ENCODE peak calls at places on chromosome 1, in ten cellular contexts. H, W, I, S, T, P, L, M, D and N are unnamed samples.

GRCh38 chr1:245771521-245772281 is 616.9 kb downstream of the KIF26B start:
- DNase-seq in S (no peak), W (peak; percentile 95), I (no peak), D (no peak), T (peak; percentile 40), M (peak; percentile 82), H (no peak), P (peak; percentile 88), L (peak; percentile 91), N (no peak)

GRCh38 chr1:178098262-178098661 is 4.4 kb downstream of the RASAL2 start:
- DNase-seq in I (no peak), P (peak; percentile 21), T (no peak), L (peak; percentile 25), S (no peak), D (no peak), H (no peak), M (no peak), W (peak; percentile 23), N (no peak)

GRCh38 chr1:10819198-10819901 is 22.9 kb upstream of the CASZ1 start:
- DNase-seq in T (no peak), S (no peak), H (no peak), D (no peak), L (no peak), W (no peak), M (no peak), I (no peak), P (no peak), N (no peak)

GRCh38 chr1:217253985-217254384 is 376.9 kb downstream of the GPATCH2 start:
- DNase-seq in D (no peak), I (no peak), S (no peak), H (no peak), T (no peak), M (no peak), P (no peak), L (no peak), W (no peak), N (no peak)

GRCh38 chr1:27402349-27402754 is 9.9 kb downstream of the GPR3 start:
- DNase-seq in M (no peak), L (peak; percentile 55), S (peak; percentile 89), D (peak; percentile 87), T (peak; percentile 79), W (peak; percentile 66), P (no peak), H (no peak), I (no peak), N (no peak)

GRCh38 chr1:68478662-68479061 is 18.2 kb downstream of the DEPDC1 start:
- DNase-seq in W (no peak), M (no peak), I (no peak), H (no peak), D (no peak), P (no peak), T (no peak), L (no peak), S (no peak), N (no peak)

GRCh38 chr1:167173516-167174184 is 47.0 kb upstream of the POU2F1 start:
- DNase-seq in D (no peak), T (no peak), P (peak; percentile 62), H (no peak), M (no peak), S (no peak), L (no peak), I (no peak), W (peak; percentile 38), N (no peak)

GRCh38 chr1:40742363-40743061 is 41.1 kb upstream of the KCNQ4 start:
- DNase-seq in P (no peak), S (no peak), H (no peak), W (no peak), I (no peak), L (no peak), T (no peak), D (no peak), M (no peak), N (no peak)

GRCh38 chr1:248851390-248851789 is 7.5 kb downstream of the ZNF692 start:
- DNase-seq in W (no peak), D (no peak), H (no peak), I (no peak), P (no peak), S (no peak), M (no peak), L (no peak), T (no peak), N (no peak)

GRCh38 chr1:41683681-41684500 is 199.4 kb upstream of the EDN2 start:
- DNase-seq in S (no peak), L (peak; percentile 41), M (no peak), P (no peak), H (no peak), W (no peak), D (no peak), I (no peak), T (no peak), N (no peak)

GRCh38 chr1:18360251-18360650 is 120.5 kb upstream of the KLHDC7A start:
- DNase-seq in I (no peak), H (no peak), M (no peak), T (no peak), L (no peak), S (no peak), P (no peak), D (no peak), W (no peak), N (peak; percentile 39)

GRCh38 chr1:230186003-230186863 is 119.2 kb downstream of the GALNT2 start:
- DNase-seq in D (peak; percentile 69), P (peak; percentile 85), T (no peak), M (peak; percentile 57), H (no peak), L (peak; percentile 93), W (peak; percentile 84), I (no peak), S (no peak), N (peak; percentile 91)

GRCh38 chr1:37994886-37995566 is 5.2 kb upstream of the SF3A3 start:
- DNase-seq in M (no peak), T (no peak), I (no peak), W (no peak), D (no peak), H (no peak), P (no peak), S (peak; percentile 46), L (no peak), N (no peak)

GRCh38 chr1:151556052-151556451 is 15.9 kb downstream of the TUFT1 start:
- DNase-seq in S (no peak), M (no peak), I (no peak), T (no peak), D (no peak), P (no peak), L (no peak), W (no peak), H (no peak), N (no peak)

GRCh38 chr1:30274176-30274936 is 449.0 kb downstream of the MATN1 start:
- DNase-seq in I (no peak), L (no peak), H (peak; percentile 29), D (no peak), W (no peak), M (no peak), T (no peak), P (no peak), S (peak; percentile 19), N (no peak)

GRCh38 chr1:31241321-31241720 is 1.6 kb upstream of the NKAIN1 start:
- DNase-seq in P (no peak), S (no peak), D (no peak), W (no peak), I (no peak), H (no peak), T (no peak), M (no peak), L (no peak), N (no peak)

GRCh38 chr1:199394856-199395255 is 632.7 kb upstream of the NR5A2 start:
- DNase-seq in L (no peak), P (no peak), T (no peak), H (no peak), D (no peak), W (no peak), I (no peak), S (no peak), M (no peak), N (no peak)

GRCh38 chr1:184160236-184160635 is 108.7 kb downstream of the TSEN15 start:
- DNase-seq in L (peak; percentile 90), T (no peak), S (no peak), W (peak; percentile 57), I (no peak), H (no peak), D (no peak), M (no peak), P (peak; percentile 75), N (peak; percentile 2)

GRCh38 chr1:164602480-164603093 is 43.6 kb downstream of the PBX1 start:
- DNase-seq in T (peak; percentile 55), M (no peak), I (no peak), H (no peak), S (peak; percentile 73), W (peak; percentile 59), P (peak; percentile 32), L (peak; percentile 52), D (peak; percentile 83), N (no peak)

GRCh38 chr1:169697769-169698168 is 13.7 kb downstream of the SELL start:
- DNase-seq in S (no peak), P (no peak), H (no peak), M (no peak), W (no peak), I (no peak), L (no peak), T (no peak), D (no peak), N (no peak)
- H3K27ac ChIP-seq in S (no peak overlapping the region), P (no peak overlapping the region), H (no peak overlapping the region), M (no peak overlapping the region), W (no peak overlapping the region), I (peak overlapping the region; percentile 22), L (no peak overlapping the region), T (no peak overlapping the region), D (no peak overlapping the region), N (no peak overlapping the region)

GRCh38 chr1:225950905-225951351 is 9.9 kb upstream of the LEFTY2 start:
- DNase-seq in D (no peak), M (no peak), T (no peak), P (no peak), W (no peak), L (no peak), I (no peak), S (no peak), H (no peak), N (no peak)
- TF ChIP-seq CTCF in D (no peak), M (no peak), T (no peak), P (no peak), W (no peak), L (no peak), I (no peak), S (no peak), H (no peak), N (no peak)

DNA sequence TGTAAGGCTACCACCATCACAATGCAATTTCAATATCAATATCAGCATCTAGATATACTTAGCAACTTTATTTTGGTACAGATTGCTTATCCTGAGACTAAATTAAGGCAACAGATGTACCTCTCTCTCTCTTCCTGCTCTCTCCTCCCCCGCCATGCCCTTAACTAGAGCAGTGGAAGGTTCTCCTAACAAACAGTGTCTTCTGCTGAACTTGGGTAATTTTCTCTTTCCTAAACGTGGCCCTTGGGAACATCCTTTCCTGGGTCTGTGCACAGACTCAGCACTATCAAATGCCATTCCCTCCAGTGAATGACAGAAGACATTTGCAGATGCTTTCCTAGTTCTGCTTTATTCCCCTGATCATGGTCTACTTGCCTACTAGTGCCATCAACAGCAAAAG is 85.6 kb upstream of the TTC39A start:
- DNase-seq in P (no peak), I (no peak), H (no peak), W (no peak), S (no peak), D (no peak), T (no peak), L (no peak), M (no peak), N (no peak)
- H3K27ac ChIP-seq in P (no peak overlapping the region), I (no peak overlapping the region), H (no peak overlapping the region), W (no peak overlapping the region), S (peak overlapping the region; percentile 43), D (no peak overlapping the region), T (no peak overlapping the region), L (no peak overlapping the region), M (no peak overlapping the region), N (no peak overlapping the region)

GRCh38 chr1:205578780-205579571 is 52.8 kb downstream of the ELK4 start:
- DNase-seq in I (no peak), M (no peak), H (peak; percentile 63), D (no peak), P (no peak), S (no peak), T (no peak), L (no peak), W (no peak), N (no peak)
- TF ChIP-seq CTCF in I (no peak), M (no peak), H (no peak), D (no peak), P (no peak), S (no peak), T (no peak), L (no peak), W (no peak), N (no peak)